ENCODE peak calls at places on chromosomes 5 and 9, in four cellular contexts. K is T-helper 17 cell; T is psoas muscle; P is CD4-positive, alpha-beta T cell. E is an unnamed sample.

GRCh38 chr5:141604318-141604717 is 14.5 kb downstream of the DIAPH1 start:
- ATAC-seq in P (peak; percentile 27), T (peak; percentile 89), K (peak; percentile 20), E (peak; percentile 99)

GRCh38 chr9:107313555-107314096 is 30.5 kb downstream of the RAD23B start:
- ATAC-seq in P (no peak), K (no peak), T (no peak), E (no peak)

GRCh38 chr9:91130796-91131318 is 230.9 kb downstream of the AUH start:
- ATAC-seq in T (no peak), K (no peak), P (no peak), E (no peak)

GRCh38 chr5:14261856-14262611 is 118.9 kb downstream of the TRIO start:
- ATAC-seq in T (no peak), P (no peak), K (no peak), E (no peak)

GRCh38 chr9:5112109-5112592 is 73.3 kb downstream of the INSL6 start:
- ATAC-seq in P (no peak), T (no peak), K (no peak), E (no peak)

GRCh38 chr9:18490591-18491370 is 16.8 kb downstream of the ADAMTSL1 start:
- ATAC-seq in P (no peak), K (no peak), T (no peak), E (no peak)

GRCh38 chr9:127897194-127897692 is 2.2 kb downstream of the ST6GALNAC6 start:
- ATAC-seq in T (peak; percentile 90), K (no peak), P (no peak), E (peak; percentile 16)

GRCh38 chr9:75788006-75788634 is 102.4 kb upstream of the PCSK5 start:
- ATAC-seq in T (no peak), K (no peak), P (no peak), E (no peak)

GRCh38 chr5:83377131-83377865 is 94.2 kb upstream of the VCAN start:
- ATAC-seq in P (no peak), K (no peak), T (no peak), E (no peak)

GRCh38 chr5:172591636-172592035 is 49.4 kb upstream of the NEURL1B start:
- ATAC-seq in T (no peak), P (no peak), K (no peak), E (no peak)